ENCODE peak calls at places on chromosomes 16 and 17, in nine cellular contexts. X is stimulated activated effector memory CD8-positive, alpha-beta T cell treated with anti-CD3 and anti-CD28 coated beads, Interleukin-12 subunit alpha, Interleukin-12 subunit beta, amount 100 ng/mL, for 72 hours; H is H9; W is anterior cingulate cortex; O is H54; Z is fibroblast of the conjunctiva; T is AG20443; J is SHP77; Q is GM23248. V is an unnamed sample.

GRCh38 chr17:47745037-47745380 is 12.0 kb downstream of the TBX21 start:
- DNase-seq in X (no peak), H (no peak), W (no peak), O (no peak), Z (no peak), T (no peak), J (no peak), Q (no peak), V (no peak)

GRCh38 chr17:76240461-76241204 is at the start of gene RNF157:
- DNase-seq in X (peak), H (peak), W (peak), O (peak), Z (no peak), T (peak), J (peak), Q (peak), V (no peak)

GRCh38 chr17:74194682-74195081 is 8.8 kb upstream of the RPL38 start:
- DNase-seq in X (no peak), H (no peak), W (no peak), O (no peak), Z (no peak), T (no peak), J (no peak), Q (no peak), V (no peak)

GRCh38 chr17:27760069-27760885 is 40.1 kb downstream of the NOS2 start:
- DNase-seq in X (peak), H (peak), W (peak), O (peak), Z (peak), T (peak), J (peak), Q (peak), V (no peak)

GRCh38 chr17:44918006-44918405 is 2.7 kb upstream of the GFAP start:
- DNase-seq in X (no peak), H (no peak), W (no peak), O (no peak), Z (no peak), T (no peak), J (no peak), Q (no peak), V (no peak)

GRCh38 chr16:70342016-70342415 is 4.7 kb upstream of the DDX19A start:
- DNase-seq in X (no peak), H (no peak), W (no peak), O (no peak), Z (no peak), T (no peak), J (no peak), Q (no peak), V (no peak)

GRCh38 chr16:1338119-1338730 is 4.8 kb downstream of the BAIAP3 start:
- DNase-seq in X (peak), H (peak), W (no peak), O (no peak), Z (no peak), T (no peak), J (peak), Q (no peak), V (no peak)

GRCh38 chr16:57941016-57941656 is 29.8 kb downstream of the CNGB1 start:
- DNase-seq in X (no peak), H (no peak), W (peak), O (no peak), Z (no peak), T (no peak), J (peak), Q (peak), V (peak)

GRCh38 chr17:67578058-67578457 is 139.7 kb upstream of the NOL11 start:
- DNase-seq in X (no peak), H (no peak), W (no peak), O (no peak), Z (no peak), T (no peak), J (no peak), Q (no peak), V (no peak)

GRCh38 chr17:10197721-10198508 is 491 bp downstream of the GAS7 start:
- DNase-seq in X (peak), H (peak), W (no peak), O (no peak), Z (no peak), T (peak), J (no peak), Q (peak), V (no peak)

GRCh38 chr16:29824589-29825144 is 4.4 kb downstream of the MVP start:
- DNase-seq in X (no peak), H (no peak), W (no peak), O (no peak), Z (peak), T (peak), J (no peak), Q (peak), V (no peak)

GRCh38 chr17:21301593-21302550 is 17.4 kb downstream of the MAP2K3 start:
- DNase-seq in X (no peak), H (no peak), W (no peak), O (no peak), Z (no peak), T (peak), J (peak), Q (no peak), V (no peak)

GRCh38 chr17:81325057-81325973 is 30.2 kb upstream of the SLC38A10 start:
- DNase-seq in X (no peak), H (no peak), W (no peak), O (no peak), Z (no peak), T (no peak), J (no peak), Q (no peak), V (no peak)

GRCh38 chr17:1724869-1725641 is 551 bp downstream of the WDR81 start:
- DNase-seq in X (no peak), H (no peak), W (no peak), O (no peak), Z (no peak), T (peak), J (peak), Q (no peak), V (no peak)

GRCh38 chr17:39972271-39972670 is 8.3 kb upstream of the PSMD3 start:
- DNase-seq in X (no peak), H (no peak), W (no peak), O (no peak), Z (no peak), T (no peak), J (no peak), Q (peak), V (no peak)

GRCh38 chr17:52011070-52011469 is 147.4 kb downstream of the CA10 start:
- DNase-seq in X (no peak), H (no peak), W (no peak), O (no peak), Z (no peak), T (no peak), J (no peak), Q (no peak), V (no peak)

GRCh38 chr16:85390511-85391174 is 222.5 kb upstream of the GSE1 start:
- DNase-seq in X (no peak), H (no peak), W (no peak), O (peak), Z (peak), T (peak), J (peak), Q (peak), V (peak)

GRCh38 chr17:42522263-42522790 is 13.7 kb upstream of the NAGLU start:
- DNase-seq in X (no peak), H (peak), W (no peak), O (no peak), Z (no peak), T (no peak), J (no peak), Q (no peak), V (no peak)

GRCh38 chr17:17398188-17398927 is 78.4 kb upstream of the MED9 start:
- DNase-seq in X (no peak), H (no peak), W (no peak), O (no peak), Z (no peak), T (peak), J (no peak), Q (peak), V (no peak)

V was measured in skeletal muscle cell.